ENCODE peak calls at places on chromosomes 16 and 17, in seven cellular contexts. B, R, Z, M, E, C and V are unnamed samples.

GRCh38 chr16:68423771-68424170 is 24.5 kb downstream of the SMPD3 start:
- DNase-seq in E (no peak), B (no peak), C (no peak), R (no peak), M (no peak), Z (no peak), V (no peak)

GRCh38 chr17:48429638-48430586 is at the start of gene SKAP1:
- DNase-seq in C (no peak), Z (no peak), B (no peak), M (no peak), E (no peak), R (peak; percentile 68), V (no peak)

GRCh38 chr16:82082543-82083244 is 47.6 kb downstream of the HSD17B2 start:
- DNase-seq in C (peak; percentile 16), M (no peak), Z (peak; percentile 65), E (peak; percentile 44), B (no peak), R (no peak), V (peak; percentile 86)

GRCh38 chr16:84141143-84141670 is 3.8 kb downstream of the HSDL1 start:
- DNase-seq in C (no peak), R (no peak), Z (no peak), E (no peak), M (no peak), B (no peak), V (no peak)

GRCh38 chr17:80529904-80530292 is 14.7 kb upstream of the RPTOR start:
- DNase-seq in M (no peak), C (no peak), Z (peak; percentile 26), E (no peak), B (no peak), R (no peak), V (no peak)

GRCh38 chr16:17375388-17376304 is 95.1 kb downstream of the XYLT1 start:
- DNase-seq in M (no peak), E (no peak), C (no peak), R (no peak), Z (no peak), B (no peak), V (no peak)

GRCh38 chr17:58507123-58507634 is 7.3 kb downstream of the MTMR4 start:
- DNase-seq in C (peak; percentile 55), Z (no peak), B (peak; percentile 29), M (no peak), R (no peak), E (peak; percentile 16), V (no peak)

GRCh38 chr17:79919164-79919585 is 79.9 kb upstream of the CBX4 start:
- DNase-seq in E (peak; percentile 42), R (peak; percentile 96), M (peak; percentile 57), Z (peak; percentile 9), B (peak; percentile 55), C (no peak), V (peak; percentile 72)

GRCh38 chr16:21653571-21653970 is 1.2 kb upstream of the IGSF6 start:
- DNase-seq in M (no peak), E (no peak), B (no peak), R (no peak), C (no peak), Z (no peak), V (no peak)

GRCh38 chr17:55783684-55784245 is 32.9 kb downstream of the PCTP start:
- DNase-seq in Z (no peak), R (peak; percentile 49), E (peak; percentile 57), C (no peak), B (peak; percentile 52), M (no peak), V (peak; percentile 68)

GRCh38 chr16:23905027-23905426 is 69.2 kb downstream of the PRKCB start:
- DNase-seq in B (peak; percentile 5), E (peak; percentile 86), Z (peak; percentile 62), C (peak; percentile 66), M (no peak), R (no peak), V (peak; percentile 6)

DNA sequence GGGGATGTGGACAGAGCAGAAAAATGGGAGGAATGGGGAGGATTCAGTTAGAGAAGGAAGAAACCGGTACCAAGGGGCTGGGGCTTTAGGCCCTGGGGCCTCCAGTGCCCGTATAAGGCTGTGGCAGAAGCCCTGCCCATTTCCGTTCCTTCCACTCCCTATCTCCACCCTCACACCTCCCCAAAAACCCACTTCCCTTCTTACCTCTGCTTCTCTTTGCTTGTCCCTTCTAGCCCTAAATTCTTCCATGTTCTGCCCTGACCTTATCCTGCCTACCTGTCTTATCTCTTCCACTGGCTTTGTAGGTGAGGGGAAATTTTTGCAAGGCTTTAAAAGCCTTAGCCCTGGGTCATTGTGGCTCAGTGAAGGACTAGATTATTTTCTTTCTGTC is 4.1 kb downstream of the RNF167 start:
- DNase-seq in B (no peak), M (no peak), Z (no peak), C (no peak), R (no peak), E (no peak), V (no peak)
- H3K4me3 ChIP-seq in B (no peak overlapping the region), M (no peak overlapping the region), Z (no peak overlapping the region), C (no peak overlapping the region), R (no peak overlapping the region), E (no peak overlapping the region), V (no peak overlapping the region)

DNA sequence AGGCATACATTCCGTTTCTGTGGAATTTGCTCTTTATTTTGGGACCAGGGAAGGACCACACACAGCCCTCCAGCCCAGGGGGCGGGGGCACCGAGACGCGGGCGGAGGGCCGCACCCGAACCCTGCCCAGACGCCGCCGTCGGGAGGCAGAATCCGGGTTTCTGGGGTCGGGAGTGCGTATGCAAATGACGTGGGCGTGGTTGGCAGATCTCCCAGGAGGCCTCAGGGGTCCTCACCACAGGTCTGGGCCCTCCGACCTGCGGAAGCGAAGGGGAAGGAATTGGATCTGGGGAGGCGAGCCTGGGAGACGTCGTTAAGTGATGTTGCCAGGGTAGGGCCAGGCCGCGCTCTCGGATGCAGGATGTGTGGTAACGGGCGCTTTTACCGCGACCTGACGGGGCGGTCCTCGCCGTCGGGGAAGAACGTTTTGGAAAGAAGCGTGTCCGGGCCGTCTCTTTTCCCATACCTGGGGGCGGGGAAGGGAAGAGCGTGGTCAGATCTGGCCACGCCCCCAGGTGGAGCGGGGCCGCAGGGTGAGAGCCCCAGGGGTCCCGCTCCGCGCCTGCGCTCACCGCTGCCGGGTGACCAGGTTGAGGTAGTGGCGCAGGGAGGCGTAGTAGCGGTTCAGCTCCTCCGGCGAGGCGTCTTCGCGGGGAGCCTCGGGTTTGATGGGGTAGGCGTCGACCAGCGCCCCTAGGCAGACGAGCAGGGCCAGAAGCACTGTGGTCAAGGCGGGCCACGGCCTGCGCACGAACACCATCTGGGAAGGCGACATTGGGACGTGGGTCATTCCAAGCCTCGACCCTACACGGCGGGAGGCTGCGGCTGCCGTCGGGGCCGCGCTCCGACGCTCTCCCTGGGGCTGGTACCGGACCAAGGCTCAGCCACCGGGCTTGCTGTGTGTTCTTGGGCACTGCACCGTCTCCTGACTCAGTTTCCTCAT is 745 bp downstream of the PYY start:
- DNase-seq in E (no peak), R (no peak), C (no peak), M (no peak), B (no peak), Z (no peak), V (no peak)
- H3K4me3 ChIP-seq in E (no peak overlapping the region), R (no peak overlapping the region), C (no peak overlapping the region), M (peak overlapping the region; percentile 23), B (no peak overlapping the region), Z (no peak overlapping the region), V (no peak overlapping the region)

GRCh38 chr17:68238488-68238887 is 9.4 kb upstream of the AMZ2 start:
- DNase-seq in R (no peak), Z (no peak), B (no peak), M (no peak), E (no peak), C (no peak), V (no peak)
- H3K4me3 ChIP-seq in R (no peak overlapping the region), Z (no peak overlapping the region), B (no peak overlapping the region), M (no peak overlapping the region), E (no peak overlapping the region), C (no peak overlapping the region), V (no peak overlapping the region)

DNA sequence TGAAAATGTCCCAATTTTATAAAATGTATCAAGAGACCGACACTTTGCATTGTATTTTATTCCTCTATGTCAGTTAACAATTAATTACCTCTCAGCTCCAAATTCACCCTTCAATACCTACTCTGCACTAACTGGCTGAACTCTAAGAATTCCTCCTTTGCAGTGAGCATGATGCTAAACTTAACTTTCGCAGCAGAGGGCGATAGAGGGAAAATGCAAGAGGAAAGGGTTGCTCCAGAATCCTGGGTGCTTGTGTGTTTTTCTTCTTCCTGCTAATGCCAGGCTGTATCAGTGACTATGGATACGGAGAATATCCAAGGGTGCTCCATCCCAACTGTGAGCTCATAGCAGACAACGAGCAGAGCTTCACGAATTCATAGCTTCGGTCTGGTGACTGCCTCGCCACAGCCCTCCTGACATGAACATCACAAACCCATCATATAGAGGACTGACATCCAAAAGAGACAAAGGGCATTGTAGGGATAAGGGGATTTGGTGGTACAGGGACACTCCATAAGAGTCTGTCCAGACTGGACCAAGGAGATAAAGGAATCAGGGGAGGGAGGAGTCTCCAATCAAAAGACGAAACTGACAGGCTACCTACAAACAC is 172.9 kb downstream of the STX8 start:
- DNase-seq in Z (no peak), E (peak; percentile 23), M (no peak), R (no peak), C (peak; percentile 25), B (peak; percentile 44), V (peak; percentile 62)
- H3K4me3 ChIP-seq in Z (no peak overlapping the region), E (no peak overlapping the region), M (no peak overlapping the region), R (no peak overlapping the region), C (no peak overlapping the region), B (no peak overlapping the region), V (no peak overlapping the region)

DNA sequence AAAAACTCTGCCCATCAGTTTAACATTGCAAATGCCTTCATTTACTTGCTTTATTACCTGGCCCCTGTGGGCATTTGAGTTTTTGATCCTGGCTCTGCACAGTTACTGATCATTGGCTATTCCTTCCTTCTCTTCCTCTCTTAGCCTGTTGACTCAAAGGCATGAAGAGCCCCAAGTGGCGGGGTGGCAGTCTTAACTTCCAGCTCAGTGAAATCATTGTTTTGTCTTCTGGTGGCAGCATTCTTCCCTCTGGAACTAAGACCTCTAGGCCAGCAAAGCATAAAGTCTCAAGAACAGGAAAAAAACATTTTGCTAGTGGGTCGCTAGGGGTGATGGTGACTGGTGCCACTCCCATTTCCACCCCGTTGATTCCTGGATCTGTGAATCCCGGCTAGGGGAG is 52.3 kb upstream of the MRTFB start:
- DNase-seq in C (no peak), M (no peak), B (no peak), R (no peak), E (no peak), Z (no peak), V (peak; percentile 52)
- H3K4me3 ChIP-seq in C (no peak overlapping the region), M (no peak overlapping the region), B (no peak overlapping the region), R (no peak overlapping the region), E (no peak overlapping the region), Z (no peak overlapping the region), V (no peak overlapping the region)